ENCODE peak calls at places on chromosomes 2 and 18, in four cellular contexts. D, T, P and I are unnamed samples.

GRCh38 chr2:179837408-179837807 is 24.0 kb downstream of the ZNF385B start:
- DNase-seq in T (no peak), D (peak; percentile 53), P (no peak), I (no peak)

GRCh38 chr18:47754311-47755101 is 176.0 kb downstream of the SMAD2 start:
- DNase-seq in T (no peak), D (no peak), P (peak; percentile 57), I (peak; percentile 100)

GRCh38 chr18:25349926-25350560 is 1.9 kb downstream of the ZNF521 start:
- DNase-seq in D (peak; percentile 15), T (peak; percentile 34), P (peak; percentile 31), I (peak; percentile 71)

GRCh38 chr2:150528861-150529801 is 41.7 kb upstream of the RND3 start:
- DNase-seq in P (peak; percentile 52), D (peak; percentile 67), T (no peak), I (no peak)

GRCh38 chr2:149525323-149525722 is 62.3 kb downstream of the MMADHC start:
- DNase-seq in T (no peak), D (no peak), P (no peak), I (no peak)

GRCh38 chr2:187224989-187225388 is 223.1 kb downstream of the CALCRL start:
- DNase-seq in D (no peak), P (no peak), T (no peak), I (no peak)

GRCh38 chr2:57373530-57373929 is 673.1 kb upstream of the VRK2 start:
- DNase-seq in T (no peak), P (no peak), D (peak; percentile 18), I (no peak)

GRCh38 chr2:165681841-165682240 is 112.2 kb downstream of the GALNT3 start:
- DNase-seq in P (no peak), T (no peak), D (no peak), I (no peak)

GRCh38 chr2:58762176-58762781 is 521.2 kb upstream of the FANCL start:
- DNase-seq in D (peak; percentile 29), P (peak; percentile 69), T (no peak), I (peak; percentile 84)

GRCh38 chr18:48663931-48664847 is 125.4 kb downstream of the CTIF start:
- DNase-seq in P (peak; percentile 71), T (peak; percentile 68), D (peak; percentile 43), I (peak; percentile 99)

GRCh38 chr2:23452853-23453420 is 68.0 kb downstream of the KLHL29 start:
- DNase-seq in D (peak; percentile 21), P (no peak), T (no peak), I (no peak)

GRCh38 chr18:73901589-73901988 is 246.0 kb downstream of the FBXO15 start:
- DNase-seq in P (no peak), D (no peak), T (no peak), I (no peak)

GRCh38 chr2:149018971-149019370 is 19.5 kb upstream of the LYPD6B start:
- DNase-seq in P (no peak), D (no peak), T (no peak), I (no peak)

GRCh38 chr2:20509766-20510490 is 63.1 kb downstream of the RHOB start:
- DNase-seq in T (peak; percentile 83), D (no peak), P (peak; percentile 82), I (peak; percentile 79)

GRCh38 chr2:144516981-144517824 is 2.7 kb downstream of the ZEB2 start:
- DNase-seq in P (peak; percentile 76), D (peak; percentile 96), T (no peak), I (peak; percentile 65)

GRCh38 chr2:64225491-64225890 is 81.3 kb upstream of the PELI1 start:
- DNase-seq in D (no peak), P (no peak), T (no peak), I (no peak)

GRCh38 chr18:5995626-5996025 is 100.3 kb upstream of the TMEM200C start:
- DNase-seq in T (no peak), P (no peak), D (no peak), I (no peak)

GRCh38 chr18:65753520-65753919 is 2.7 kb downstream of the CDH7 start:
- DNase-seq in P (peak; percentile 78), T (no peak), D (peak; percentile 3), I (no peak)

GRCh38 chr2:40348665-40349064 is 103.2 kb downstream of the SLC8A1 start:
- DNase-seq in D (peak; percentile 63), P (no peak), T (no peak), I (no peak)

GRCh38 chr2:140392824-140393223 is 1612.6 kb upstream of the NXPH2 start:
- DNase-seq in T (no peak), D (peak; percentile 18), P (no peak), I (no peak)

GRCh38 chr2:199457147-199458016 is at the start of gene SATB2:
- DNase-seq in D (peak; percentile 66), P (peak; percentile 56), T (no peak), I (no peak)

GRCh38 chr2:230924470-230925341 is at the start of gene GPR55:
- DNase-seq in T (peak; percentile 59), D (no peak), P (no peak), I (peak; percentile 83)

GRCh38 chr2:141439524-141439923 is 691.3 kb downstream of the LRP1B start:
- DNase-seq in T (no peak), P (no peak), D (peak; percentile 7), I (no peak)

GRCh38 chr18:62264984-62265383 is 60.1 kb upstream of the TNFRSF11A start:
- DNase-seq in T (no peak), P (no peak), D (no peak), I (no peak)

GRCh38 chr2:213679894-213680293 is 395.6 kb downstream of the SPAG16 start:
- DNase-seq in P (no peak), T (no peak), D (no peak), I (no peak)

GRCh38 chr2:197107291-197108269 is 181.1 kb upstream of the PGAP1 start:
- DNase-seq in D (peak; percentile 62), P (no peak), T (no peak), I (no peak)

GRCh38 chr2:55901941-55902340 is 21.6 kb downstream of the EFEMP1 start:
- DNase-seq in D (no peak), T (no peak), P (no peak), I (no peak)

GRCh38 chr18:58263055-58263732 is 219.2 kb downstream of the NEDD4L start:
- DNase-seq in T (no peak), D (peak; percentile 39), P (peak; percentile 58), I (no peak)

GRCh38 chr2:114085992-114086391 is 196.1 kb downstream of the ACTR3 start:
- DNase-seq in D (no peak), P (no peak), T (no peak), I (no peak)

GRCh38 chr2:11214770-11215169 is 59.5 kb downstream of the SLC66A3 start:
- DNase-seq in P (no peak), T (no peak), D (no peak), I (no peak)
- H3K36me3 ChIP-seq in P (no peaks in the 10 kb centered on the region), T (peaks cover 85% of the 10 kb centered on the region), D (peaks cover 4% of the 10 kb centered on the region), I (peaks cover 4% of the 10 kb centered on the region)

DNA sequence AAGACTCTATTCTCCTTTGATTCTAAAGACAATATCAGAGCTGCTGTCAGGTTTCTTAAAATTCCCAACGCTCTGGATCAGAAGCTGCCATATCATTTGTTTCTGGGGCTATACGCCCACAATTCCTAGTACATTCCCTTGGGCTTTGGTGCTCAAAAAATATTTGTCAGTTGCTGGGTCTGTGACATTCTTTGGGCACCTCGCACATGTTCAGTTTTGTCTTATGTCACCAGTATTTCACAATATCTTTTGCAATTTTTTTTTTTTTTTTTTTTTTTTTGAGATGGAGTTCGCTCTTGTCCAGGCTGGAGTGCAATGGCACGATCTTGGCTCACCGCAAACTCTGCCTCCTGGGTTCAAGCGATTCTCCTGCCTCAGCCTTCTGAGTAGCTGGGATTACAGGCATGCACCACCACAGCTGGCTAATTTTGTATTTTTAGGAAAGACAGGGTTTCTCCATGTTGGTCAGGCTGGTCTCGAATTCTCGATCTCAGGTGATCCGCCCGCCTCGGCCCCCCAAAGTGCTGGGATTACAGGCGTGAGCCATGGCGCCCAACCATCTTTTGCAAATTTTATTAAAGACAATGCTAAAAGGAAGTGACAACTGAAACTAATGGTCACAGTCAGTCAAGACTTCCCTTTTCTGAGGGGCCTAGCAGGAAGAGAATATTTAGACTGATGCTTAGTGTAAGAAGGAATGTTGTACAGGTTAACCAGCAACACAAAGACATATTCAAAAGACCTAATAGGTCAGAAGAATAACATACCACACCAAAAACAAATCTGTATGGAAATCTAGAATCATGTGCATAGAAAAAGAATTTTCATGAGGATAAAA is 6.8 kb downstream of the ZNF397 start:
- DNase-seq in P (no peak), D (no peak), T (no peak), I (no peak)
- H3K36me3 ChIP-seq in P (peaks cover 8% of the 10 kb centered on the region), D (peaks cover 13% of the 10 kb centered on the region), T (peaks cover 73% of the 10 kb centered on the region), I (peaks cover 71% of the 10 kb centered on the region)

DNA sequence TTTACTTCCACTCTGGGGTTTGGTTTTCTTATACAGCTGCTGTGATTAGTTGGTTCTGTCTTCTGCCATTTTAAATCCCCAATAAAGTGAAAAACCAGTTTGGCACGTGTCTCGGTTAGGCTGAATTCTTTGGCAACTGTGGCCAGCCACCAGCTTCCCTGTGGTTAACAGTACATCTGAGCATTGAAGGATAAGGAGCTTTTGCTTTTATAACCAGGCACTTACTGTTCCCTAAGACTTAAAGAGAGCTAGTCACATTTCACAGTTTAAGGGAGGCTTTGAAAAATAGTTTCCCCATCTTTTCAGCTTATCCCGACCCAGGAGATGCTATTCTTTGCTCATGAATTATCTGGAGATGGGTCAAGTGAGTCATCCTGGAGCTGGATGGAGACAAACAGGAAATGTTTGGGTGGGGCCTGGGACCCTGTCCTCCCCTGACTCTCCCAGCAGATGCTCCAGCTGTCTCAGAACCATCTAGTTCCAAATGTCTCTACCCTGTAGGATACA is 57.3 kb upstream of the EML6 start:
- DNase-seq in D (peak; percentile 87), P (peak; percentile 52), T (no peak), I (no peak)
- H3K36me3 ChIP-seq in D (peaks cover 30% of the 10 kb centered on the region), P (peaks cover under 1% of the 10 kb centered on the region), T (peaks cover 79% of the 10 kb centered on the region), I (peaks cover 59% of the 10 kb centered on the region)

GRCh38 chr18:79735071-79735980 is 55.7 kb downstream of the CTDP1 start:
- DNase-seq in P (no peak), T (peak; percentile 29), D (no peak), I (no peak)

GRCh38 chr18:79736230-79736629 is 56.6 kb downstream of the CTDP1 start:
- DNase-seq in T (peak; percentile 30), P (no peak), D (no peak), I (no peak)

GRCh38 chr18:79733135-79733609 is 53.6 kb downstream of the CTDP1 start:
- DNase-seq in D (no peak), T (no peak), P (no peak), I (no peak)

GRCh38 chr18:79732721-79733025 is 53.1 kb downstream of the CTDP1 start:
- DNase-seq in P (no peak), T (no peak), D (no peak), I (no peak)

DNA sequence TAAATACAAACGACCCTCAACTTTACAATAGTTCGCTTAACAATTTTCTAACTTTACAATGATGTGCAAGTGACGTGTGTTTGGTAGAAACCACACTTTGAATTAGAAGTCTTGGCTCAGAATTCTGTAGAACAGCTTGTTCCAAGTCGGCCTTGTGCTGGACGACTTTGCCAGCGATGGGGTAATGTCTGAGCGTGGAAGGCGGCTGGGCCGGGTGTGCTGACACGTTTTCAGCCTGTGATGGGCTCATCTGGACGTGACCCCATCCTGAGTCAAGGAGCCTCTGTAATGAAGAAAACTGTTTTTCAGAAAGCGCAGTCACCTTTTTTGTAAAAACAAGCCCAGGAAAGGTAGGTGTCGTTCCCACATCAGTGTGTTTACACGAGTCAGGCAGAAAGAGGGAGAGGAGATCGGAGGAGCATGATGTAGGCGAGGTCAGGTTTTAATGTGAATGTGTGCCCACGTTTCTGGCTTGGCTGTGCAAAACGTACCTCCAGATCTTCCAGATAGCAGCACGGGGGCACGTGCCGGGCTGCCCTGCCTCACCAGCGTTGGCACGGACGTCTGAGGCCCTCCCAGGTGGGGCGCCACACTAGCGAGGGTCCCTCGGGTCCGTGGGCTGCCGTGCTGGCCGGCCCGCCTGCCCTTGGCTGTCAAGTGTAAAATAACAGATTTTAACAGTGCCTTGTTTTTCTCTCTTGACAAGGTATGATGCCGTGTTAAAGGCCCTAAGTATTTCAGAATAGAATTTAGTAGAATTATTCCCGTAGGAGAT is 54.6 kb downstream of the CTDP1 start:
- DNase-seq in P (no peak), D (peak; percentile 82), T (no peak), I (no peak)
- H3K36me3 ChIP-seq in P (no peaks in the 10 kb centered on the region), D (peaks cover 33% of the 10 kb centered on the region), T (peaks cover 99% of the 10 kb centered on the region), I (peaks cover 53% of the 10 kb centered on the region)

GRCh38 chr18:79796531-79797390 is 977 bp upstream of the KCNG2 start:
- DNase-seq in P (no peak), T (peak; percentile 22), D (peak; percentile 34), I (no peak)
- H3K36me3 ChIP-seq in P (no peaks in the 10 kb centered on the region), T (no peaks in the 10 kb centered on the region), D (no peaks in the 10 kb centered on the region), I (no peaks in the 10 kb centered on the region)